ENCODE peak calls at places on chromosome 20, in eight cellular contexts. One of them, this sample, is unnamed.

GRCh38 chr20:61644387-61645076 is 392.5 kb downstream of the CDH4 start:
- DNase-seq in lower lobe of right lung: peak; percentile 30
- DNase-seq in fibroblast of lung: no peak
- DNase-seq in K562: no peak
- DNase-seq in AG04450: no peak
- DNase-seq in heart right ventricle: no peak
- DNase-seq in H1: no peak
- DNase-seq in uterus: no peak
- DNase-seq in this sample: no peak

GRCh38 chr20:62943396-62943795 is 5.4 kb downstream of the GID8 start:
- DNase-seq in lower lobe of right lung: peak; percentile 34
- DNase-seq in fibroblast of lung: no peak
- DNase-seq in K562: no peak
- DNase-seq in AG04450: no peak
- DNase-seq in heart right ventricle: no peak
- DNase-seq in H1: no peak
- DNase-seq in uterus: no peak
- DNase-seq in this sample: no peak

GRCh38 chr20:21246143-21246542 is 57.0 kb upstream of the XRN2 start:
- DNase-seq in lower lobe of right lung: no peak
- DNase-seq in fibroblast of lung: no peak
- DNase-seq in K562: no peak
- DNase-seq in AG04450: no peak
- DNase-seq in heart right ventricle: no peak
- DNase-seq in H1: no peak
- DNase-seq in uterus: no peak
- DNase-seq in this sample: no peak

GRCh38 chr20:45646898-45647297 is 15.8 kb upstream of the WFDC9 start:
- DNase-seq in lower lobe of right lung: no peak
- DNase-seq in fibroblast of lung: no peak
- DNase-seq in K562: no peak
- DNase-seq in AG04450: no peak
- DNase-seq in heart right ventricle: no peak
- DNase-seq in H1: no peak
- DNase-seq in uterus: no peak
- DNase-seq in this sample: no peak

GRCh38 chr20:50111120-50111828 is 1.7 kb downstream of the UBE2V1 start:
- DNase-seq in lower lobe of right lung: no peak
- DNase-seq in fibroblast of lung: no peak
- DNase-seq in K562: no peak
- DNase-seq in AG04450: no peak
- DNase-seq in heart right ventricle: no peak
- DNase-seq in H1: no peak
- DNase-seq in uterus: no peak
- DNase-seq in this sample: no peak

GRCh38 chr20:52219441-52219840 is 27.9 kb upstream of the ZFP64 start:
- DNase-seq in lower lobe of right lung: no peak
- DNase-seq in fibroblast of lung: no peak
- DNase-seq in K562: no peak
- DNase-seq in AG04450: no peak
- DNase-seq in heart right ventricle: no peak
- DNase-seq in H1: no peak
- DNase-seq in uterus: no peak
- DNase-seq in this sample: no peak

GRCh38 chr20:48787861-48788375 is 39.9 kb downstream of the PREX1 start:
- DNase-seq in lower lobe of right lung: no peak
- DNase-seq in fibroblast of lung: peak; percentile 54
- DNase-seq in K562: no peak
- DNase-seq in AG04450: no peak
- DNase-seq in heart right ventricle: no peak
- DNase-seq in H1: no peak
- DNase-seq in uterus: no peak
- DNase-seq in this sample: no peak

GRCh38 chr20:3670511-3670910 is 7.3 kb upstream of the GFRA4 start:
- DNase-seq in lower lobe of right lung: no peak
- DNase-seq in fibroblast of lung: no peak
- DNase-seq in K562: no peak
- DNase-seq in AG04450: no peak
- DNase-seq in heart right ventricle: no peak
- DNase-seq in H1: no peak
- DNase-seq in uterus: no peak
- DNase-seq in this sample: no peak

GRCh38 chr20:50967621-50968020 is 9.0 kb downstream of the MOCS3 start:
- DNase-seq in lower lobe of right lung: no peak
- DNase-seq in fibroblast of lung: no peak
- DNase-seq in K562: no peak
- DNase-seq in AG04450: no peak
- DNase-seq in heart right ventricle: no peak
- DNase-seq in H1: peak; percentile 14
- DNase-seq in uterus: no peak
- DNase-seq in this sample: no peak

GRCh38 chr20:16189371-16189770 is 383.9 kb downstream of the KIF16B start:
- DNase-seq in lower lobe of right lung: no peak
- DNase-seq in fibroblast of lung: no peak
- DNase-seq in K562: no peak
- DNase-seq in AG04450: no peak
- DNase-seq in heart right ventricle: no peak
- DNase-seq in H1: no peak
- DNase-seq in uterus: no peak
- DNase-seq in this sample: no peak

GRCh38 chr20:61719691-61720347 is 345.9 kb downstream of the TAF4 start:
- DNase-seq in lower lobe of right lung: no peak
- DNase-seq in fibroblast of lung: peak; percentile 5
- DNase-seq in K562: no peak
- DNase-seq in AG04450: no peak
- DNase-seq in heart right ventricle: no peak
- DNase-seq in H1: no peak
- DNase-seq in uterus: no peak
- DNase-seq in this sample: peak; percentile 33

GRCh38 chr20:48350291-48350988 is 477.4 kb downstream of the PREX1 start:
- DNase-seq in lower lobe of right lung: no peak
- DNase-seq in fibroblast of lung: no peak
- DNase-seq in K562: peak; percentile 44
- DNase-seq in AG04450: no peak
- DNase-seq in heart right ventricle: no peak
- DNase-seq in H1: peak; percentile 71
- DNase-seq in uterus: no peak
- DNase-seq in this sample: peak; percentile 8

GRCh38 chr20:2285618-2286017 is 10.2 kb upstream of the TGM3 start:
- DNase-seq in lower lobe of right lung: no peak
- DNase-seq in fibroblast of lung: no peak
- DNase-seq in K562: no peak
- DNase-seq in AG04450: no peak
- DNase-seq in heart right ventricle: no peak
- DNase-seq in H1: no peak
- DNase-seq in uterus: no peak
- DNase-seq in this sample: no peak

GRCh38 chr20:21291026-21291425 is 12.1 kb upstream of the XRN2 start:
- DNase-seq in lower lobe of right lung: no peak
- DNase-seq in fibroblast of lung: no peak
- DNase-seq in K562: no peak
- DNase-seq in AG04450: no peak
- DNase-seq in heart right ventricle: no peak
- DNase-seq in H1: no peak
- DNase-seq in uterus: no peak
- DNase-seq in this sample: no peak

GRCh38 chr20:24448170-24448569 is 21.3 kb upstream of the SYNDIG1 start:
- DNase-seq in lower lobe of right lung: no peak
- DNase-seq in fibroblast of lung: no peak
- DNase-seq in K562: no peak
- DNase-seq in AG04450: no peak
- DNase-seq in heart right ventricle: no peak
- DNase-seq in H1: no peak
- DNase-seq in uterus: no peak
- DNase-seq in this sample: no peak

GRCh38 chr20:3814928-3815495 is 5.3 kb upstream of the AP5S1 start:
- DNase-seq in lower lobe of right lung: no peak
- DNase-seq in fibroblast of lung: no peak
- DNase-seq in K562: peak; percentile 1
- DNase-seq in AG04450: no peak
- DNase-seq in heart right ventricle: no peak
- DNase-seq in H1: no peak
- DNase-seq in uterus: no peak
- DNase-seq in this sample: no peak

GRCh38 chr20:42046686-42047085 is 428.5 kb upstream of the CHD6 start:
- DNase-seq in lower lobe of right lung: no peak
- DNase-seq in fibroblast of lung: no peak
- DNase-seq in K562: no peak
- DNase-seq in AG04450: no peak
- DNase-seq in heart right ventricle: no peak
- DNase-seq in H1: no peak
- DNase-seq in uterus: no peak
- DNase-seq in this sample: no peak

GRCh38 chr20:21125072-21125848 is 622 bp upstream of the KIZ start:
- DNase-seq in lower lobe of right lung: peak; percentile 57
- DNase-seq in fibroblast of lung: peak; percentile 43
- DNase-seq in K562: no peak
- DNase-seq in AG04450: no peak
- DNase-seq in heart right ventricle: peak; percentile 27
- DNase-seq in H1: no peak
- DNase-seq in uterus: peak; percentile 46
- DNase-seq in this sample: no peak

GRCh38 chr20:1327241-1327653 is 1.7 kb downstream of the SDCBP2 start:
- DNase-seq in lower lobe of right lung: peak; percentile 84
- DNase-seq in fibroblast of lung: peak; percentile 71
- DNase-seq in K562: no peak
- DNase-seq in AG04450: no peak
- DNase-seq in heart right ventricle: peak; percentile 30
- DNase-seq in H1: peak; percentile 27
- DNase-seq in uterus: peak; percentile 93
- DNase-seq in this sample: no peak

DNA sequence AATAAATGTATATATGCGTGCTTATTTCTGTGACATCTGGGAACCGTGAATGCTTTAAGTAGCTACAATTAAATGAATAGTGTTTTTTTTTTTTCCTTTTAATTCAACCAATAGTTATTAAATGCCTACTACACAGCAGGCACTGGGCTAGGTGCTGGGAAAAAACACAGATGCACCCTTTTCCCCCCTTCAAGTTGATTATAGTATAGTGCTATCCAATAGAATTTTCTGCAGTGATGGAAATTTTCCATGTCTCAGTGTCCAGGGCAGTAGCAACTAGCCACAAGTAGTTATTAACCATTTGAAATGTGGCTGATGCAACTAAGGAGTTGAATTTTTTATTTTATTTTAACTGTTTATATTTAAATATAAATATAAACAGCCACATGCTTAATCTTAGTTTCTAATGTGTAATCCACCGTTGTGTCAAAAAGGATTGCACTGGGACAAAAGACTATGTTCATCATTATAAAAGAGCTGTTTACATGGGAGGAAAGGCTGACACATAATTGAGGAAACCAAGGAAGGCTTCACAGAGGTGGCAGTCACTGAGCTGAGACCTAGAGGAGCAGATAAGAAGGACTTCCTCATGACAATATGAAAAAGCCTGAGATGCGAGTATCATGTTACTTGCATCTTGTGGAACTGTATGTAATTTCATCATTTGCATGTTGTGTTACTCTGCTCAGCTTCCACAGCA is 261.3 kb upstream of the PLCB4 start:
- DNase-seq in lower lobe of right lung: no peak
- DNase-seq in fibroblast of lung: no peak
- DNase-seq in K562: no peak
- DNase-seq in AG04450: no peak
- DNase-seq in heart right ventricle: no peak
- DNase-seq in H1: no peak
- DNase-seq in uterus: no peak
- DNase-seq in this sample: no peak
- H3K9me3 ChIP-seq in lower lobe of right lung: no peaks in the 10 kb centered on the region
- H3K9me3 ChIP-seq in fibroblast of lung: no peaks in the 10 kb centered on the region
- H3K9me3 ChIP-seq in K562: no peaks in the 10 kb centered on the region
- H3K9me3 ChIP-seq in AG04450: no peaks in the 10 kb centered on the region
- H3K9me3 ChIP-seq in heart right ventricle: no peaks in the 10 kb centered on the region
- H3K9me3 ChIP-seq in H1: no peaks in the 10 kb centered on the region
- H3K9me3 ChIP-seq in uterus: no peaks in the 10 kb centered on the region
- H3K9me3 ChIP-seq in this sample: no peaks in the 10 kb centered on the region

GRCh38 chr20:10300582-10301108 is 82.0 kb downstream of the SNAP25 start:
- DNase-seq in lower lobe of right lung: no peak
- DNase-seq in fibroblast of lung: no peak
- DNase-seq in K562: no peak
- DNase-seq in AG04450: no peak
- DNase-seq in heart right ventricle: no peak
- DNase-seq in H1: no peak
- DNase-seq in uterus: no peak
- DNase-seq in this sample: no peak
- H3K4me3 ChIP-seq in lower lobe of right lung: no peak overlapping the region
- H3K4me3 ChIP-seq in fibroblast of lung: no peak overlapping the region
- H3K4me3 ChIP-seq in K562: no peak overlapping the region
- H3K4me3 ChIP-seq in AG04450: no peak overlapping the region
- H3K4me3 ChIP-seq in heart right ventricle: no peak overlapping the region
- H3K4me3 ChIP-seq in H1: peak overlapping the region; percentile 45
- H3K4me3 ChIP-seq in uterus: no peak overlapping the region
- H3K4me3 ChIP-seq in this sample: no peak overlapping the region

GRCh38 chr20:55251170-55251569 is 754.1 kb downstream of the CBLN4 start:
- DNase-seq in lower lobe of right lung: no peak
- DNase-seq in fibroblast of lung: no peak
- DNase-seq in K562: no peak
- DNase-seq in AG04450: no peak
- DNase-seq in heart right ventricle: no peak
- DNase-seq in H1: no peak
- DNase-seq in uterus: no peak
- DNase-seq in this sample: no peak
- H3K9me3 ChIP-seq in lower lobe of right lung: no peaks in the 10 kb centered on the region
- H3K9me3 ChIP-seq in fibroblast of lung: no peaks in the 10 kb centered on the region
- H3K9me3 ChIP-seq in K562: no peaks in the 10 kb centered on the region
- H3K9me3 ChIP-seq in AG04450: peaks cover 26% of the 10 kb centered on the region
- H3K9me3 ChIP-seq in heart right ventricle: no peaks in the 10 kb centered on the region
- H3K9me3 ChIP-seq in H1: peaks cover 6% of the 10 kb centered on the region
- H3K9me3 ChIP-seq in uterus: no peaks in the 10 kb centered on the region
- H3K9me3 ChIP-seq in this sample: no peaks in the 10 kb centered on the region

DNA sequence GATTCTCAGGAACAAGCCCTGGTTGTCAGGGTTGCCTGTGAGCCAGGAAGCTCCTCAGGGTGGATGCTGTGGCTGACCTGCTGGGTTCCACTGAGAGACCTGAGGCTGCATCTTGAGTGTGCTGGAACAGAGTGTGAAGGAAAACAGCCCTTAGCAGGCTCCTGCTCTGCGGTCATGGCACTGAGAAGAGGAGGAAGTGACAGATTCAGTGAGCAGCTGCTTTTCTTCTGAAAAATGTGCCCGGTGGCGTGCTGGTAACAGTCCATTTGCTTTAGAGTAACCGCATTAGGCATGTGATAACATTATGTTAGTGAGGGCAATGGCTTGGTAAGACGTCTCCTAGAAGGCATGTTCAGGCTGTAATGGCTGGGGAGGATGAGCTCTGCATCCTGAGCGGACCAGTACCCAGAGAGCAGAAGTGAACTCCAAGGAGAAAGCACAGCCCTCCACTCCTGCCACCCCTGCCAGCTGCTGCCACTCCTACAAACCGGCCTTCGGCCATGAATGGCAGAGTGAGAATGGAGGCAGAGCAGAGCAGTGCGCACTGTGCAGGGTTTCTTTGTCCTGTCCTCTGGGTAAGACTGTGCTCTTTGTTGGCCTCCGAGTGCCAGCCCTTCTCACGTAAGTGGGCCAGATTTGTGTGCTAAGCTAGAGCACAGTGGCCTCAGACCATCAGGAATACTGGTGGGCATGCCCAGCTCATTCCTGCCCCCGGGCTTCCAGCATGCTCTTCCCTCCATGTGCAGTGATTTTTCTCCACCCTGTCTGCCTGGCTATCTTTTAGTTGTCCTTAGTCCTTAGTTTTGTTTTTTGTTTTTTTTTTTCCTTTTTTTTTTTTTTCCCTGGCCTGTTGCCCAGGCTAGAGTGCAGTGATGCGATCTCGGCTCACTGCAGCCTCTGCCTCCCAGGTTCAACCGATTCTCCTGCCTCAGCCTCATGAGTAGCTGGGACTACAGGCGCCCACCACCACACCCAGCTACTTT is 98.1 kb upstream of the VSTM2L start:
- DNase-seq in lower lobe of right lung: no peak
- DNase-seq in fibroblast of lung: no peak
- DNase-seq in K562: no peak
- DNase-seq in AG04450: no peak
- DNase-seq in heart right ventricle: no peak
- DNase-seq in H1: no peak
- DNase-seq in uterus: no peak
- DNase-seq in this sample: no peak
- H3K4me3 ChIP-seq in lower lobe of right lung: no peak overlapping the region
- H3K4me3 ChIP-seq in fibroblast of lung: no peak overlapping the region
- H3K4me3 ChIP-seq in K562: no peak overlapping the region
- H3K4me3 ChIP-seq in AG04450: no peak overlapping the region
- H3K4me3 ChIP-seq in heart right ventricle: no peak overlapping the region
- H3K4me3 ChIP-seq in H1: no peak overlapping the region
- H3K4me3 ChIP-seq in uterus: no peak overlapping the region
- H3K4me3 ChIP-seq in this sample: no peak overlapping the region

This sample was measured in CD4-positive, CD25-positive, alpha-beta regulatory T cell.